ENCODE peak calls at places on chromosomes 3 and 15, in seven cellular contexts. M is epithelial cell of esophagus, Q is brain microvascular endothelial cell, U is Right ventricle myocardium superior, Y is NCI-H774, N is heart left ventricle, F is substantia nigra. T is an unnamed sample.

GRCh38 chr15:74783072-74783807 is 1.4 kb downstream of the CSK start:
- DNase-seq in M (no peak), Q (no peak), U (peak; percentile 57), Y (no peak), N (no peak), F (no peak), T (no peak)

GRCh38 chr15:100438570-100438969 is 90.2 kb downstream of the CERS3 start:
- DNase-seq in M (peak; percentile 86), Q (peak; percentile 45), U (peak; percentile 88), Y (peak; percentile 11), N (peak; percentile 63), F (no peak), T (no peak)

GRCh38 chr3:60000311-60001105 is 950.7 kb upstream of the CFAP20DC start:
- DNase-seq in M (no peak), Q (no peak), U (no peak), Y (no peak), N (no peak), F (no peak), T (no peak)

GRCh38 chr3:75171632-75172230 is 492.4 kb upstream of the FRG2C start:
- DNase-seq in M (peak; percentile 25), Q (no peak), U (no peak), Y (no peak), N (no peak), F (no peak), T (no peak)

GRCh38 chr3:150248116-150248864 is 159.8 kb upstream of the TSC22D2 start:
- DNase-seq in M (no peak), Q (peak; percentile 59), U (no peak), Y (no peak), N (no peak), F (no peak), T (peak; percentile 95)

GRCh38 chr3:9204253-9205005 is 45.0 kb downstream of the SRGAP3 start:
- DNase-seq in M (no peak), Q (no peak), U (no peak), Y (no peak), N (no peak), F (no peak), T (no peak)

GRCh38 chr3:50388021-50388719 is 28.8 kb upstream of the TMEM115 start:
- DNase-seq in M (peak; percentile 11), Q (no peak), U (no peak), Y (no peak), N (no peak), F (no peak), T (no peak)

GRCh38 chr15:85897818-85898717 is 103.3 kb upstream of the KLHL25 start:
- DNase-seq in M (no peak), Q (no peak), U (no peak), Y (no peak), N (no peak), F (no peak), T (no peak)

GRCh38 chr3:61564405-61565059 is 3.2 kb downstream of the PTPRG start:
- DNase-seq in M (peak; percentile 72), Q (peak; percentile 57), U (peak; percentile 92), Y (no peak), N (peak; percentile 90), F (no peak), T (peak; percentile 53)

GRCh38 chr3:119346076-119346496 is 51.9 kb downstream of the ARHGAP31 start:
- DNase-seq in M (no peak), Q (no peak), U (no peak), Y (no peak), N (no peak), F (no peak), T (no peak)

GRCh38 chr3:170864525-170865208 is 5.3 kb downstream of the RPL22L1 start:
- DNase-seq in M (no peak), Q (no peak), U (no peak), Y (no peak), N (no peak), F (no peak), T (peak; percentile 19)

GRCh38 chr3:39148116-39149058 is 5.0 kb downstream of the CSRNP1 start:
- DNase-seq in M (peak; percentile 55), Q (peak; percentile 60), U (no peak), Y (no peak), N (no peak), F (no peak), T (no peak)

GRCh38 chr3:148366743-148367410 is 330.8 kb upstream of the AGTR1 start:
- DNase-seq in M (peak; percentile 15), Q (no peak), U (no peak), Y (no peak), N (no peak), F (no peak), T (no peak)

GRCh38 chr15:25790003-25790660 is 73.0 kb downstream of the ATP10A start:
- DNase-seq in M (no peak), Q (peak; percentile 62), U (peak; percentile 72), Y (no peak), N (peak; percentile 45), F (no peak), T (peak; percentile 49)

GRCh38 chr3:155639462-155640055 is 105.3 kb downstream of the PLCH1 start:
- DNase-seq in M (no peak), Q (no peak), U (no peak), Y (no peak), N (no peak), F (no peak), T (no peak)

GRCh38 chr15:92161039-92161670 is 232.5 kb upstream of the ST8SIA2 start:
- DNase-seq in M (no peak), Q (no peak), U (no peak), Y (no peak), N (no peak), F (no peak), T (no peak)

GRCh38 chr3:44886561-44886960 is 12.2 kb downstream of the TGM4 start:
- DNase-seq in M (peak; percentile 97), Q (no peak), U (no peak), Y (no peak), N (no peak), F (no peak), T (peak; percentile 7)

GRCh38 chr3:79497447-79498111 is 270.2 kb downstream of the ROBO1 start:
- DNase-seq in M (peak; percentile 24), Q (no peak), U (no peak), Y (no peak), N (no peak), F (no peak), T (no peak)

GRCh38 chr3:197940745-197941384 is 9.1 kb upstream of the RPL35A start:
- DNase-seq in M (no peak), Q (no peak), U (no peak), Y (no peak), N (no peak), F (no peak), T (no peak)